ENCODE peak calls at places on chromosomes 3 and 15, in nine cellular contexts. Z is HCT116; I is spleen; N is naive thymus-derived CD4-positive, alpha-beta T cell; J is GM23248; L is heart right ventricle; Y is ovary; A is CD8-positive, alpha-beta memory T cell; R is adrenal gland. T is an unnamed sample.

GRCh38 chr15:64617727-64618126 is 157.3 kb downstream of the ZNF609 start:
- DNase-seq in N (no peak), L (no peak), R (no peak), A (no peak), Y (no peak), I (no peak), J (no peak), Z (no peak), T (no peak)

GRCh38 chr3:155185623-155186022 is 105.5 kb downstream of the MME start:
- DNase-seq in R (no peak), L (no peak), Z (no peak), N (no peak), J (peak; percentile 82), I (no peak), A (no peak), Y (no peak), T (no peak)

GRCh38 chr15:74983725-74984231 is 11.6 kb upstream of the SCAMP5 start:
- DNase-seq in I (peak; percentile 10), J (peak; percentile 38), Y (no peak), R (no peak), L (no peak), A (no peak), N (no peak), Z (no peak), T (no peak)

GRCh38 chr3:122679467-122680291 is 960 bp upstream of the PARP14 start:
- DNase-seq in R (peak; percentile 45), L (peak; percentile 13), A (peak; percentile 49), I (peak; percentile 79), J (peak; percentile 54), Z (no peak), N (no peak), Y (peak; percentile 49), T (peak; percentile 49)

GRCh38 chr3:29140706-29141105 is 140.2 kb upstream of the RBMS3 start:
- DNase-seq in L (no peak), A (no peak), I (no peak), N (peak; percentile 6), Z (no peak), J (peak; percentile 49), Y (no peak), R (no peak), T (no peak)

GRCh38 chr3:184532940-184533732 is 28.4 kb upstream of the EPHB3 start:
- DNase-seq in J (no peak), A (no peak), N (no peak), Z (no peak), L (no peak), R (peak; percentile 6), Y (no peak), I (no peak), T (no peak)

GRCh38 chr15:63576441-63576840 is 20.7 kb upstream of the FBXL22 start:
- DNase-seq in Y (no peak), J (no peak), N (no peak), I (no peak), Z (no peak), R (no peak), A (no peak), L (no peak), T (peak; percentile 34)

GRCh38 chr3:171169443-171169842 is 142.9 kb upstream of the SLC2A2 start:
- DNase-seq in Y (no peak), L (no peak), A (no peak), I (no peak), N (no peak), R (no peak), J (no peak), Z (no peak), T (no peak)

DNA sequence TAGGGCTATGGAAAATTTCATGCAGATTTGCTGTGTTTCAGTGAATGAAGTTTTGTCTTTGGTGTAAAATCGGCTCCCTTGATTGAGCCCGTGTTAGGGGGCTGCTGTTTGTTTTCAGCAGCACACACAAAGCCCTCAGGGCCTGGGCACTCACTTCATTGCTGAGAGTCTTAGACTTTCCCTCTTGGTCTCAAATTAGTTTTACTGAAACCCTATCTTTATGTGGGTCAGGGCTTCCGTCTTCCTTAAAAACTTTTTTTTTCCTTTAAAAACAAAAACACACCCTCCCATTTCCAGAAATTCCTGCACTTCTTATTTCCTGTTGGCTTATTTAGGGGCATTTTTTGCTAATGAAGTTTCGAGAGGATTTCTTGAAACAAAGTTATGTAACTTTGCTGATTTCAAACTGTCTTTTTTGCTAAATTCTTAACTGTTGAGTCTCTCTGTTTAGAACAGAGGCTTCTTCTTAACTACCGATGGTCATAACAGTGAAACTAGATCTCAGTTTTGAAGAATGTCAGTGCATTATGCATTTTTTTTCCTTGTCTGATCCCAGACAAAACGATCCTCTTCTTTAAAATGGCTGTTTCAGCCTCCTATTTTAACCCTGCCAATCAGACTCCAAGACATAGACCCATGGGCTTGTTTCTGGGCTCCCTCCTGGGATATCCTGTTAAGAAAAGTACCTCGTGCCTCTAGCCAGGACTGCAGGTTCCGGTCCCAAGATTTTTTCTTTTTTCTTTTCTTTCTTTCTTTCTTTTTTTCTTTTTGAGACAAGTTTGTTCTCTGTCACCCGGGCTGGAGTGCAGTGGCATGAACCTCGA is 23.3 kb downstream of the ANAPC13 start:
- DNase-seq in I (no peak), R (no peak), L (no peak), Z (no peak), J (peak; percentile 86), N (no peak), A (no peak), Y (no peak), T (no peak)
- H3K27ac ChIP-seq in I (peak overlapping the region; percentile 67), R (peak overlapping the region; percentile 67), L (peak overlapping the region; percentile 83), Z (no peak overlapping the region), J (peak overlapping the region; percentile 100), N (no peak overlapping the region), A (no peak overlapping the region), Y (peak overlapping the region; percentile 74), T (no peak overlapping the region)

GRCh38 chr3:127440384-127440783 is 150.1 kb downstream of the TPRA1 start:
- DNase-seq in Y (peak; percentile 3), N (no peak), L (no peak), R (peak; percentile 7), Z (no peak), A (no peak), J (no peak), I (peak; percentile 35), T (no peak)
- H3K27me3 ChIP-seq in Y (no peaks in the 10 kb centered on the region), N (no peaks in the 10 kb centered on the region), L (no peaks in the 10 kb centered on the region), R (peaks cover 3% of the 10 kb centered on the region), Z (no peaks in the 10 kb centered on the region), A (no peaks in the 10 kb centered on the region), J (peaks cover 25% of the 10 kb centered on the region), I (no peaks in the 10 kb centered on the region), T (peaks cover 9% of the 10 kb centered on the region)

GRCh38 chr3:181838940-181839914 is 127.5 kb downstream of the SOX2 start:
- DNase-seq in I (no peak), R (no peak), Z (no peak), J (no peak), N (no peak), Y (no peak), A (no peak), L (no peak), T (no peak)
- H3K4me3 ChIP-seq in I (no peak overlapping the region), R (no peak overlapping the region), Z (no peak overlapping the region), J (no peak overlapping the region), N (no peak overlapping the region), Y (no peak overlapping the region), A (no peak overlapping the region), L (no peak overlapping the region), T (no peak overlapping the region)

GRCh38 chr15:69976366-69976994 is 121.2 kb downstream of the TLE3 start:
- DNase-seq in Y (no peak), J (peak; percentile 56), R (peak; percentile 29), L (no peak), N (peak; percentile 59), Z (no peak), I (no peak), A (peak; percentile 58), T (peak; percentile 60)

GRCh38 chr15:69972436-69972835 is 125.3 kb downstream of the TLE3 start:
- DNase-seq in R (no peak), A (no peak), L (no peak), J (no peak), Y (no peak), N (no peak), I (no peak), Z (no peak), T (no peak)

GRCh38 chr15:69974321-69974720 is 123.4 kb downstream of the TLE3 start:
- DNase-seq in I (no peak), N (no peak), A (no peak), R (no peak), J (no peak), Y (no peak), L (no peak), Z (no peak), T (peak; percentile 45)

GRCh38 chr15:69971771-69972170 is 125.9 kb downstream of the TLE3 start:
- DNase-seq in J (no peak), I (no peak), A (no peak), Z (no peak), N (no peak), Y (no peak), L (no peak), R (no peak), T (no peak)

DNA sequence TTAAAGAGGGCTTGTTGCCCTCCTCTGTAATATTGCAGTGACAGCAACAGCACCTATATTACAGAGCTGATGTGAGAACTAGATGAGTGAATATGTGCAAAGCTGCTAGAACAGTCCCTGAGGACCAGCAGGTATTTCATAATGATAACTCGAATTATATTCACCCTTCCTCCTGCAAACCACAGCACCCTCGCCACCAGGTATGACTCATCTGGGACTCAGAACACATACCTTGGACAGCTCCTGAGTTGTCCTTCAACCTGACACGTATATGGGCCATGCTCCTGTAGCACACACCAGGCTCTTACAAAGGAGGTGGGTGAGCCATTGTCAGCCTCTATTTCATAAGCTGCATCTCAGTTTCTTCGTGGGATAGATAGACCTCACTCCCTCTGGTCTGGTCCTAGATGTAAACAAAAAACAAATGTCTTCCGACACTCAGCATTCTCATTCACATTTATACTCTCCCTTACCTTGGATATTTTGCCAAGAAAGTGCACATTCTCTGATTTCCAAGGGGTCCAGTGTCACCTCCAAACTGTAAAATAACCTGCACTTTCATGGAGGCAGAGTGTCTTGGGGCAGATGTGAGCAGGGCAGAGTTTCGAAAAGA is 124.5 kb downstream of the TLE3 start:
- DNase-seq in A (peak; percentile 56), Y (no peak), Z (no peak), N (no peak), I (no peak), R (no peak), J (peak; percentile 65), L (no peak), T (no peak)
- H3K27ac ChIP-seq in A (no peak overlapping the region), Y (no peak overlapping the region), Z (no peak overlapping the region), N (no peak overlapping the region), I (no peak overlapping the region), R (no peak overlapping the region), J (no peak overlapping the region), L (no peak overlapping the region), T (peak overlapping the region; percentile 38)

GRCh38 chr3:84960994-84961393 is 2.2 kb downstream of the CADM2 start:
- DNase-seq in Z (no peak), A (no peak), J (no peak), I (no peak), R (no peak), N (no peak), Y (no peak), L (no peak), T (no peak)
- H3K27me3 ChIP-seq in Z (no peaks in the 10 kb centered on the region), A (no peaks in the 10 kb centered on the region), J (peaks cover 22% of the 10 kb centered on the region), I (peaks cover 29% of the 10 kb centered on the region), R (peaks cover 25% of the 10 kb centered on the region), N (peaks cover 11% of the 10 kb centered on the region), Y (no peaks in the 10 kb centered on the region), L (peaks cover 37% of the 10 kb centered on the region), T (no peaks in the 10 kb centered on the region)

DNA sequence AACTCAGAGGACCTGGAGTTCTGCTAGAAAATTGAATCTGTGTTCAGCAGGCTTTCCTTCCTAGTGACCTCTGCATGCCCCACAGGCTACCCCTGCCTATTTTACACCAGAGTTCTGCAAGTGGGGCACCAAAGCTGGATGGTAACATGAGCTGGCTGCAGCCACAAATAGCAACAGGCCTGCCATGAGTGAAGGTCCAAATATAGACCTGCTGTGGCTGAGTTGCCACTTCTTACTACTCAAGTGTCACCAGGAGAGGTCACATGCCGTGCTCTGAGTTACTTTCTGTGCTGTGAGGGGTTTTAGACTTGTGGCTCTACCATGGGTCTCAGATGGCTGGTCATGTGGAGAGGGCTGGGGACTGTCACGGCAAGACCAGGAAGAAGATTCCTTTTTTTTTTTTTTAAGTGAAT is at the start of gene FSD2:
- DNase-seq in I (no peak), Y (no peak), R (no peak), L (peak; percentile 27), J (no peak), Z (no peak), A (no peak), N (no peak), T (no peak)
- H3K4me3 ChIP-seq in I (no peak within 1 kb of the TSS), Y (no peak within 1 kb of the TSS), R (no peak within 1 kb of the TSS), L (peak within 1 kb of the TSS; percentile 55), J (no peak within 1 kb of the TSS), Z (no peak within 1 kb of the TSS), A (no peak within 1 kb of the TSS), N (no peak within 1 kb of the TSS), T (no peak within 1 kb of the TSS)

T was measured in A673.